ENCODE peak calls at places on chromosome 15, in eight cellular contexts. E is K562, B is A549, L is SK-N-SH, J is GM23338, G is GM12878, F is HepG2, D is Panc1. S is an unnamed sample.

GRCh38 chr15:66760358-66760967 is 58.4 kb downstream of the SMAD6 start:
- DNase-seq in J (no peak), D (no peak), B (no peak), F (no peak), G (no peak), L (no peak), E (no peak), S (no peak)

GRCh38 chr15:73464602-73465001 is 21.6 kb downstream of the REC114 start:
- DNase-seq in G (no peak), F (no peak), L (no peak), E (peak; percentile 22), J (peak; percentile 71), D (peak; percentile 2), B (peak; percentile 43), S (no peak)

GRCh38 chr15:80204231-80204630 is 47.8 kb downstream of the CTXND1 start:
- DNase-seq in L (no peak), F (no peak), J (no peak), D (no peak), G (no peak), E (no peak), B (no peak), S (no peak)

GRCh38 chr15:65059931-65060596 is 7.7 kb downstream of the RASL12 start:
- DNase-seq in J (no peak), E (no peak), G (no peak), B (no peak), L (no peak), D (no peak), F (no peak), S (no peak)

GRCh38 chr15:57248074-57248473 is 128.2 kb upstream of the CGNL1 start:
- DNase-seq in G (no peak), D (no peak), B (no peak), L (peak; percentile 67), E (no peak), J (no peak), F (no peak), S (no peak)

GRCh38 chr15:27358751-27359434 is 387.9 kb downstream of the GABRG3 start:
- DNase-seq in J (peak; percentile 79), D (no peak), G (no peak), B (no peak), E (peak; percentile 49), F (peak; percentile 5), L (peak; percentile 41), S (no peak)

GRCh38 chr15:36632196-36632595 is 52.8 kb downstream of the CDIN1 start:
- DNase-seq in L (no peak), J (no peak), D (no peak), F (no peak), B (no peak), E (no peak), G (no peak), S (peak; percentile 54)

GRCh38 chr15:43958894-43959330 is 132.1 kb downstream of the WDR76 start:
- DNase-seq in F (no peak), B (no peak), J (peak; percentile 57), L (no peak), G (no peak), D (no peak), E (no peak), S (peak; percentile 13)

GRCh38 chr15:37059051-37059450 is 41.3 kb downstream of the MEIS2 start:
- DNase-seq in J (no peak), F (no peak), G (no peak), L (no peak), D (no peak), B (no peak), E (no peak), S (peak; percentile 4)

GRCh38 chr15:47685141-47685870 is 32.0 kb upstream of the SEMA6D start:
- DNase-seq in G (no peak), F (no peak), L (no peak), E (no peak), D (no peak), B (no peak), J (peak; percentile 10), S (no peak)

GRCh38 chr15:88568589-88568988 is 22.1 kb upstream of the DET1 start:
- DNase-seq in L (no peak), D (no peak), J (no peak), G (no peak), B (no peak), E (no peak), F (no peak), S (no peak)

GRCh38 chr15:58134886-58135285 is 3.3 kb upstream of the AQP9 start:
- DNase-seq in G (no peak), L (no peak), D (no peak), J (no peak), F (no peak), B (no peak), E (no peak), S (no peak)

DNA sequence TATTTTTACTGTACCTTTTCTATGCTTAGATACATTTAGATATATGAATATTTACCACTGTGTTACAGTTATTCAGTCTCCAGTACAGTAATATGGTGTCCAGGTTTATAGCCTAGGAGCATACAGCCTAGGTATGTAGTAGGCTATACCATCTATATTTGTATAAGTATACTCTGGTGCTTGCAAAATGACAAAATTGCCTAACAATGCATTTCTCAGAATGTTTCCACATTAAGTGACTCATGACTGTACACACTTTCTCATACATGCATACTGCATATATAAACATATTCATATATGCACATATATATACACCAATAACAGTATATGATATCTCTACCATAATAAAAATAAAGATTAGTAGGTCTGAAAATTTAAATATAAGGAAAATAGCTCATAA is 169.3 kb downstream of the DPH6 start:
- DNase-seq in B (no peak), G (no peak), D (no peak), E (no peak), L (no peak), F (no peak), J (no peak), S (no peak)
- TF ChIP-seq REST in B (no peak), G (no peak), D (no peak), E (no peak), L (no peak), F (no peak), J (no peak), S (no peak)

GRCh38 chr15:39332846-39333245 is 248.0 kb upstream of the THBS1 start:
- DNase-seq in L (no peak), G (no peak), B (no peak), D (no peak), J (no peak), F (no peak), E (no peak), S (no peak)
- TF ChIP-seq REST in L (no peak), G (no peak), B (no peak), D (no peak), J (no peak), F (no peak), E (no peak), S (no peak)

DNA sequence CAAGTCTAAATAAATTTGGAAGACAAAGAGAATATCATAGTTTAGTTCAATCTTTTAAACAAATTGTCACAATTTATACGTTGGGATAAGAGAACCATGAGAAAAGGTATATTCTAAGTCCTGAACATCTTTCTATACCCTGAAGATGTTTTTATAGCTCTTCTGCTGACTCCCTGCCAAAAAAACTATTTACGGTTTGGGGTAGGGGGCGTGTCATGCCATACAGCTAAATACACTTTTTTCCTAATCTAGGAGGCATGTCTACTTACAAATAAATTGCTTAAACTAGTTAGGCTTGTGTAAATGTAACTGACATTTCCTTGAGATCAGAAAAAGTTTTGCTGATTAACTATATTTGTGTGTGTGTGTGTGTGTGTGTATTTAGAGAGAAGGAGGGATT is 163.3 kb downstream of the PGPEP1L start:
- DNase-seq in L (no peak), J (no peak), E (no peak), F (no peak), G (no peak), D (no peak), B (no peak), S (no peak)
- TF ChIP-seq REST in L (no peak), J (no peak), E (no peak), F (no peak), G (no peak), D (no peak), B (no peak), S (no peak)

DNA sequence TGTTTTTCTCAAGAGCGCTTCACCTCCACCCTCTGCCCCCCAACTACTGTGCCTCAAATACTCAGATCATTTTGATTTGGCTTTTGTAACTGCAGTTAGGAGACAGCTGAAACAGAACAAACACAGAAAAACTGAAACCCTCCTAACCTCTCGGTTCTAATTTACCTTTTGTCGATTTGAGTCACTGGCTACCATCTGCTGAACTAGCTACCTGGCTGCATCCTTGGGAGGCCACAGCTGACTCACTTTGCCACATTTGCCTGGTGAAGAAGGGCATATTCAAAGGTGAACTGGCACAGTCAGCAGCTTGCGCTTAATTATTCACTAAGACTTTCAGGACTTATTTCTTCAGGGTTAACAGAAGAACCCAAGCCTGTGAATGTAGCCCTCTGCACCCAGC is 117.7 kb downstream of the FOXB1 start:
- DNase-seq in D (no peak), E (no peak), F (no peak), G (peak; percentile 15), J (no peak), B (no peak), L (no peak), S (no peak)
- TF ChIP-seq REST in D (no peak), E (no peak), F (no peak), G (no peak), J (no peak), B (no peak), L (no peak), S (no peak)